ENCODE peak calls at places on chromosomes 5 and 9, in seven cellular contexts. V, H, X, C, O, W and M are unnamed samples.

GRCh38 chr5:64789457-64789856 is 20.7 kb downstream of the CWC27 start:
- DNase-seq in V (no peak), W (peak; percentile 70), X (no peak), H (no peak), C (no peak), O (no peak), M (no peak)

GRCh38 chr9:87500491-87500890 is 2.8 kb downstream of the DAPK1 start:
- DNase-seq in X (no peak), O (no peak), W (no peak), H (no peak), V (no peak), C (no peak), M (no peak)

GRCh38 chr5:138649316-138649720 is 74.1 kb upstream of the HSPA9 start:
- DNase-seq in W (no peak), C (no peak), H (no peak), O (no peak), V (peak; percentile 31), X (no peak), M (no peak)

GRCh38 chr5:125032286-125032685 is 285.8 kb upstream of the ZNF608 start:
- DNase-seq in X (no peak), O (no peak), C (no peak), H (no peak), V (no peak), W (peak; percentile 25), M (no peak)

GRCh38 chr5:111070272-111071134 is 1.0 kb upstream of the TSLP start:
- DNase-seq in X (no peak), H (peak; percentile 26), V (peak; percentile 83), C (no peak), W (peak; percentile 42), O (no peak), M (no peak)

GRCh38 chr5:163473613-163474243 is 13.3 kb downstream of the HMMR start:
- DNase-seq in H (no peak), W (peak; percentile 25), O (no peak), V (no peak), X (no peak), C (no peak), M (no peak)

GRCh38 chr9:125805057-125805456 is 57.9 kb downstream of the PBX3 start:
- DNase-seq in O (no peak), C (no peak), V (no peak), X (no peak), H (no peak), W (peak; percentile 65), M (no peak)

GRCh38 chr5:32138839-32139493 is 35.2 kb downstream of the GOLPH3 start:
- DNase-seq in X (no peak), O (no peak), V (no peak), C (no peak), W (peak; percentile 18), H (no peak), M (no peak)

GRCh38 chr9:38395653-38396370 is 3.3 kb downstream of the ALDH1B1 start:
- DNase-seq in H (no peak), O (no peak), X (no peak), C (no peak), W (no peak), V (no peak), M (no peak)

GRCh38 chr5:142697356-142697807 is 11.5 kb upstream of the FGF1 start:
- DNase-seq in X (peak; percentile 81), H (peak; percentile 67), C (no peak), O (no peak), W (peak; percentile 88), V (no peak), M (no peak)

GRCh38 chr9:130053504-130054427 is at the start of gene GPR107:
- DNase-seq in X (peak; percentile 72), V (peak; percentile 96), O (no peak), H (peak; percentile 83), W (peak; percentile 79), C (peak; percentile 76), M (peak; percentile 84)

GRCh38 chr9:136587944-136588662 is 42.3 kb upstream of the NOTCH1 start:
- DNase-seq in V (no peak), C (no peak), W (peak; percentile 54), X (no peak), H (no peak), O (no peak), M (no peak)

GRCh38 chr5:82666312-82666711 is 388.2 kb upstream of the RPS23 start:
- DNase-seq in C (no peak), W (no peak), V (no peak), X (no peak), H (no peak), O (no peak), M (no peak)

GRCh38 chr9:14942037-14942436 is 31.8 kb upstream of the FREM1 start:
- DNase-seq in O (no peak), V (no peak), W (peak; percentile 52), X (no peak), H (no peak), C (no peak), M (no peak)

GRCh38 chr9:132023409-132024180 is 56.1 kb downstream of the MED27 start:
- DNase-seq in H (no peak), C (no peak), V (no peak), W (no peak), O (no peak), X (no peak), M (no peak)

GRCh38 chr9:20315672-20316071 is 306.6 kb downstream of the MLLT3 start:
- DNase-seq in O (no peak), H (no peak), C (no peak), W (peak; percentile 63), X (no peak), V (no peak), M (no peak)

GRCh38 chr9:131661954-131662621 is 77.8 kb downstream of the RAPGEF1 start:
- DNase-seq in V (no peak), W (no peak), C (no peak), H (no peak), X (no peak), O (no peak), M (no peak)

GRCh38 chr9:130088056-130088455 is 34.4 kb downstream of the GPR107 start:
- DNase-seq in X (no peak), C (no peak), V (no peak), O (no peak), W (no peak), H (no peak), M (no peak)

GRCh38 chr9:37903581-37903830 is 421 bp downstream of the SLC25A51 start:
- DNase-seq in V (no peak), C (no peak), W (no peak), X (peak; percentile 70), H (no peak), O (no peak), M (peak; percentile 61)

GRCh38 chr5:51559921-51560658 is 176.8 kb downstream of the ISL1 start:
- DNase-seq in W (no peak), X (no peak), V (no peak), H (no peak), O (no peak), C (no peak), M (no peak)

GRCh38 chr5:77065256-77065655 is 21.8 kb downstream of the ZBED3 start:
- DNase-seq in X (no peak), H (no peak), O (no peak), C (no peak), V (no peak), W (no peak), M (no peak)

GRCh38 chr5:77066823-77067442 is 20.2 kb downstream of the ZBED3 start:
- DNase-seq in X (peak; percentile 66), V (no peak), H (no peak), O (no peak), C (no peak), W (peak; percentile 75), M (no peak)

GRCh38 chr5:77066191-77066590 is 20.9 kb downstream of the ZBED3 start:
- DNase-seq in H (no peak), V (no peak), C (no peak), W (no peak), O (no peak), X (no peak), M (no peak)

GRCh38 chr5:77064040-77064439 is 23.0 kb downstream of the ZBED3 start:
- DNase-seq in X (no peak), H (no peak), O (no peak), V (no peak), C (no peak), W (no peak), M (no peak)
- TF ChIP-seq CTCF in X (no peak), H (no peak), O (no peak), V (no peak), C (peak; percentile 12), W (no peak), M (no peak)

DNA sequence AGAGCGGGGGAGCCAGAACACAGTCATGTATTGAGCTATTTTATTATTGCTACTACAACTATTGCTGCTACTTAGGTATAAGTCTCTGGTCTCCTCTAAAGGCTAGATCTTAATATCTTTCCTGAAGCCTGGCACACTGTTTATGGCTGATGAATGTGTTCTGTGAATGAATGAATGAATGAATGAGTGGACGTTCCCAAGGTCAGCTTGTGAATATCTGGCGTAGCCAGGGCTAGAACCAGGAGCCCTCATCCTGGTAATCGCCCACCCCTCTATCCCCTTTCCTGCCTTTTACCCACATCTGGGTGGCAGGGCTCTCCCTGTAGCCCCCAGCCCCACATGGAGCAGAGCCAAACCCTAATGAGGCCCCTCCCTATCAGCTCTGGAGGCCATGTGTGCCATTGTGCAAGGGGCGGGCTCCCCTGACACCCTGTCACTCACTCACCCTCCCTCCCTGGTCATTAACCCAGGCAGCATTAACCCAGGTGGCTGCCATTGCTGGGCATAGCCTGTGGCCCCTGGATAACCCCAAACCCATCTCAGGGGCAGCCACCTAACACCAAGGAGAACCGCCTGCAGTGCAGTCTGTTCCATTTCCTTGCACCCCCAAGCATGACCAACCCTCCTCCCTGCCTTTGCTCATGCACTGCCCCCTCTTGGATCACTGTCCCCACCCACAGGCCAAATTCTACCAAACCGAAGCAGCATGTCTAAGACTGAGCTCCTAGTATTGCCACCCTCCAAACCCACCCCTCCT is 2.0 kb upstream of the AKNA start:
- DNase-seq in V (no peak), C (no peak), O (no peak), W (no peak), X (no peak), H (no peak), M (no peak)
- H3K4me3 ChIP-seq in V (no peak overlapping the region), C (no peak overlapping the region), O (no peak overlapping the region), W (no peak overlapping the region), X (no peak overlapping the region), H (no peak overlapping the region), M (no peak overlapping the region)

GRCh38 chr9:105673850-105674387 is 11.7 kb downstream of the TAL2 start:
- DNase-seq in W (no peak), C (no peak), V (no peak), H (no peak), O (no peak), X (no peak), M (no peak)

GRCh38 chr9:105670775-105671174 is 8.5 kb downstream of the TAL2 start:
- DNase-seq in V (no peak), H (no peak), O (no peak), X (no peak), C (no peak), W (no peak), M (no peak)

GRCh38 chr9:105672711-105673234 is 10.5 kb downstream of the TAL2 start:
- DNase-seq in H (no peak), O (no peak), X (no peak), V (no peak), C (no peak), W (no peak), M (no peak)

GRCh38 chr9:105667867-105668266 is 5.6 kb downstream of the TAL2 start:
- DNase-seq in C (no peak), W (no peak), V (no peak), H (no peak), O (no peak), X (no peak), M (peak; percentile 62)

GRCh38 chr9:105670315-105670714 is 8.1 kb downstream of the TAL2 start:
- DNase-seq in X (no peak), O (no peak), C (no peak), H (no peak), V (no peak), W (no peak), M (no peak)
- H3K4me1 ChIP-seq in X (no peaks in the 10 kb centered on the region), O (no peaks in the 10 kb centered on the region), C (no peaks in the 10 kb centered on the region), H (no peaks in the 10 kb centered on the region), V (no peaks in the 10 kb centered on the region), W (peaks cover 3% of the 10 kb centered on the region), M (peaks cover 21% of the 10 kb centered on the region)

GRCh38 chr5:149960272-149961185 is at the start of gene SLC26A2:
- DNase-seq in V (peak; percentile 99), X (peak; percentile 99), H (peak; percentile 97), C (peak; percentile 97), W (peak; percentile 99), O (peak; percentile 81), M (peak; percentile 98)
- TF ChIP-seq CTCF in V (no peak), X (no peak), H (no peak), C (no peak), W (no peak), O (no peak), M (no peak)